ENCODE peak calls at places on chromosomes 1 and 21, in four cellular contexts. One of them, this sample, is unnamed. For H3K36me3, the result is how much of the 10 kb centered on the place peaks cover.

GRCh38 chr1:27980216-27980820 is 20.5 kb downstream of the XKR8 start:
- DNase-seq in BJ: no peak
- DNase-seq in breast epithelium: no peak
- DNase-seq in heart left ventricle: no peak
- DNase-seq in this sample: no peak

GRCh38 chr1:67211589-67212563 is 45.6 kb downstream of the IL23R start:
- DNase-seq in heart left ventricle: no peak
- DNase-seq in breast epithelium: no peak
- DNase-seq in BJ: no peak
- DNase-seq in this sample: no peak

GRCh38 chr21:25790122-25790951 is 55.6 kb downstream of the GABPA start:
- DNase-seq in BJ: no peak
- DNase-seq in heart left ventricle: no peak
- DNase-seq in breast epithelium: no peak
- DNase-seq in this sample: no peak

GRCh38 chr1:46341222-46342083 is 846 bp downstream of the NSUN4 start:
- DNase-seq in breast epithelium: no peak
- DNase-seq in BJ: no peak
- DNase-seq in heart left ventricle: peak
- DNase-seq in this sample: no peak

GRCh38 chr1:29240400-29240837 is 4.1 kb downstream of the PTPRU start:
- DNase-seq in heart left ventricle: no peak
- DNase-seq in BJ: no peak
- DNase-seq in breast epithelium: no peak
- DNase-seq in this sample: no peak

GRCh38 chr21:17930102-17930501 is 110.9 kb upstream of the C21orf91 start:
- DNase-seq in breast epithelium: no peak
- DNase-seq in BJ: no peak
- DNase-seq in heart left ventricle: no peak
- DNase-seq in this sample: no peak

GRCh38 chr1:39576016-39576657 is 453 bp downstream of the PABPC4 start:
- DNase-seq in BJ: no peak
- DNase-seq in breast epithelium: no peak
- DNase-seq in heart left ventricle: peak
- DNase-seq in this sample: peak

GRCh38 chr21:19340303-19340702 is 936.7 kb upstream of the TMPRSS15 start:
- DNase-seq in breast epithelium: no peak
- DNase-seq in BJ: no peak
- DNase-seq in heart left ventricle: no peak
- DNase-seq in this sample: no peak

GRCh38 chr1:154891452-154891851 is 21.4 kb upstream of the KCNN3 start:
- DNase-seq in heart left ventricle: no peak
- DNase-seq in BJ: no peak
- DNase-seq in breast epithelium: no peak
- DNase-seq in this sample: no peak

GRCh38 chr1:222769181-222769580 is 32.2 kb downstream of the FAM177B start:
- DNase-seq in BJ: no peak
- DNase-seq in breast epithelium: no peak
- DNase-seq in heart left ventricle: no peak
- DNase-seq in this sample: no peak

GRCh38 chr21:17539743-17540341 is 27.0 kb downstream of the CXADR start:
- DNase-seq in heart left ventricle: no peak
- DNase-seq in BJ: no peak
- DNase-seq in breast epithelium: no peak
- DNase-seq in this sample: no peak

GRCh38 chr1:167430849-167431242 is 87.5 kb downstream of the CD247 start:
- DNase-seq in BJ: no peak
- DNase-seq in breast epithelium: no peak
- DNase-seq in heart left ventricle: no peak
- DNase-seq in this sample: no peak

GRCh38 chr1:162857850-162858249 is 3.1 kb downstream of the CCDC190 start:
- DNase-seq in heart left ventricle: no peak
- DNase-seq in breast epithelium: no peak
- DNase-seq in BJ: no peak
- DNase-seq in this sample: no peak

GRCh38 chr1:109240158-109241152 is 8.9 kb upstream of the CELSR2 start:
- DNase-seq in BJ: peak
- DNase-seq in heart left ventricle: peak
- DNase-seq in breast epithelium: peak
- DNase-seq in this sample: peak

GRCh38 chr1:172582889-172583288 is 49.9 kb downstream of the SUCO start:
- DNase-seq in BJ: no peak
- DNase-seq in heart left ventricle: no peak
- DNase-seq in breast epithelium: no peak
- DNase-seq in this sample: no peak

GRCh38 chr1:38340409-38340808 is 293.8 kb upstream of the POU3F1 start:
- DNase-seq in heart left ventricle: no peak
- DNase-seq in breast epithelium: no peak
- DNase-seq in BJ: no peak
- DNase-seq in this sample: no peak

GRCh38 chr1:22143065-22143514 is at the start of gene WNT4:
- DNase-seq in breast epithelium: no peak
- DNase-seq in BJ: no peak
- DNase-seq in heart left ventricle: no peak
- DNase-seq in this sample: peak

GRCh38 chr1:41900611-41901444 is 17.9 kb downstream of the HIVEP3 start:
- DNase-seq in heart left ventricle: no peak
- DNase-seq in breast epithelium: no peak
- DNase-seq in BJ: no peak
- DNase-seq in this sample: no peak

GRCh38 chr1:199512037-199512710 is 515.3 kb upstream of the NR5A2 start:
- DNase-seq in BJ: no peak
- DNase-seq in breast epithelium: no peak
- DNase-seq in heart left ventricle: no peak
- DNase-seq in this sample: no peak

GRCh38 chr21:42397291-42398129 is 1.7 kb upstream of the TMPRSS3 start:
- DNase-seq in heart left ventricle: no peak
- DNase-seq in breast epithelium: peak
- DNase-seq in BJ: no peak
- DNase-seq in this sample: no peak

GRCh38 chr1:62185677-62186076 is 9.0 kb upstream of the L1TD1 start:
- DNase-seq in breast epithelium: no peak
- DNase-seq in heart left ventricle: no peak
- DNase-seq in BJ: no peak
- DNase-seq in this sample: no peak

GRCh38 chr1:78606274-78606673 is 14.0 kb upstream of the IFI44L start:
- DNase-seq in heart left ventricle: no peak
- DNase-seq in BJ: no peak
- DNase-seq in breast epithelium: no peak
- DNase-seq in this sample: no peak

GRCh38 chr1:52002038-52002917 is 11.8 kb upstream of the RAB3B start:
- DNase-seq in breast epithelium: no peak
- DNase-seq in heart left ventricle: peak
- DNase-seq in BJ: peak
- DNase-seq in this sample: peak

GRCh38 chr1:183879477-183879876 is 74.6 kb downstream of the RGL1 start:
- DNase-seq in BJ: no peak
- DNase-seq in heart left ventricle: no peak
- DNase-seq in breast epithelium: no peak
- DNase-seq in this sample: no peak

GRCh38 chr1:180926164-180926981 is 13.7 kb downstream of the KIAA1614 start:
- DNase-seq in heart left ventricle: peak
- DNase-seq in breast epithelium: no peak
- DNase-seq in BJ: no peak
- DNase-seq in this sample: no peak

GRCh38 chr1:159779403-159779851 is 1.3 kb upstream of the DUSP23 start:
- DNase-seq in heart left ventricle: no peak
- DNase-seq in BJ: no peak
- DNase-seq in breast epithelium: no peak
- DNase-seq in this sample: peak

GRCh38 chr1:220921498-220921897 is 42.3 kb downstream of the HLX start:
- DNase-seq in heart left ventricle: no peak
- DNase-seq in breast epithelium: no peak
- DNase-seq in BJ: no peak
- DNase-seq in this sample: no peak

DNA sequence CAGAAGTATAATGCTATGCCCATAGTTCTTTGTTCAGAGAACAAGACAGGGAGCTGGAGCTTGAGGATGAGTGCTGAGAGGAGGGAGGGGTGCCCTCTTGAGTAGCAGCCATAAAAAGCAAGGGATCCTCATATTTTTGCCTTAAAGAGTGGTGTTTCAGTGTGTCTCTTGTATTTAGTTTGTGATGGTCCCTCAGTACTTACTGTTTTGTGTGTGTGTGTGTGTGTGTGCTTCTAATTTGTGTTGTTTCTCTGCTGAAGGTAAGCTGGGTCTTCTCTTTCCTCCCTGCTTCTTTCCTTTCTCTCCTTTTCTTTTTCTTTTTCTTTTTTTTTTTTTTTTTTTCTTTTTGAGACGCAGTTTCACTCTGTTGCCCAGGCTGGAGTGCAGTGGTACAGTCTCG is 3.5 kb downstream of the EVA1C start:
- DNase-seq in breast epithelium: no peak
- DNase-seq in BJ: no peak
- DNase-seq in heart left ventricle: no peak
- DNase-seq in this sample: no peak
- H3K4me3 ChIP-seq in breast epithelium: no peak
- H3K4me3 ChIP-seq in BJ: no peak
- H3K4me3 ChIP-seq in heart left ventricle: peak
- H3K4me3 ChIP-seq in this sample: no peak

GRCh38 chr1:53274541-53275185 is 36.3 kb upstream of the MAGOH start:
- DNase-seq in breast epithelium: no peak
- DNase-seq in heart left ventricle: no peak
- DNase-seq in BJ: no peak
- DNase-seq in this sample: no peak

GRCh38 chr1:53274026-53274425 is 35.7 kb upstream of the MAGOH start:
- DNase-seq in heart left ventricle: no peak
- DNase-seq in BJ: no peak
- DNase-seq in breast epithelium: no peak
- DNase-seq in this sample: no peak

GRCh38 chr1:53276153-53276901 is 38.0 kb upstream of the MAGOH start:
- DNase-seq in BJ: no peak
- DNase-seq in breast epithelium: no peak
- DNase-seq in heart left ventricle: no peak
- DNase-seq in this sample: no peak

GRCh38 chr1:53276902-53277281 is 38.6 kb upstream of the MAGOH start:
- DNase-seq in breast epithelium: no peak
- DNase-seq in BJ: no peak
- DNase-seq in heart left ventricle: no peak
- DNase-seq in this sample: no peak

DNA sequence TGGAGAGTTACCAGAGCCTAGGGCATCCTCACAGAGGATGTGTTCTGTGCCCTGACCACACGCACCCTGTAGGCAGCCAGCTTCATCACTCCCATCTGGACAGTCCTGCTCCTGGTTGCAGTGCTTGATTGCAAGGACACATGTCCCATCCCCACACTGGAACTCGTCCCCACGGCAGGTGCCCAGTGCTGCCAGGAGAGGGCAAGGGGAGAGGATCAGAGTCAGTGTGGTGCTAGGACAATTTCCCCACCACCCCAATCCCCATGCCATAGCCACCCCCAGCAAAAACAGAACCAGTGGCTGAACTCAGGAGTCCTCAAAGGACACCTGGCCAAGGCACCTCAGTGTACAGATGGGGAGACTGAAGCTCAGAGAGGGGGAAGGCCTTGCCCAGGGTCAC is 37.2 kb upstream of the MAGOH start:
- DNase-seq in breast epithelium: no peak
- DNase-seq in heart left ventricle: no peak
- DNase-seq in BJ: no peak
- DNase-seq in this sample: no peak
- H3K36me3 ChIP-seq in breast epithelium: under half
- H3K36me3 ChIP-seq in heart left ventricle: under half
- H3K36me3 ChIP-seq in BJ: under half
- H3K36me3 ChIP-seq in this sample: under half

GRCh38 chr1:44733365-44733764 is 2.4 kb upstream of the RNU5D-1 start:
- DNase-seq in breast epithelium: no peak
- DNase-seq in BJ: no peak
- DNase-seq in heart left ventricle: no peak
- DNase-seq in this sample: peak

GRCh38 chr1:44735992-44736391 is 3.6 kb upstream of the KIF2C start:
- DNase-seq in breast epithelium: no peak
- DNase-seq in heart left ventricle: no peak
- DNase-seq in BJ: no peak
- DNase-seq in this sample: no peak

GRCh38 chr1:44733784-44734183 is 2.8 kb upstream of the RNU5D-1 start:
- DNase-seq in BJ: no peak
- DNase-seq in heart left ventricle: no peak
- DNase-seq in breast epithelium: no peak
- DNase-seq in this sample: no peak

GRCh38 chr1:44725309-44725698 is 5.7 kb downstream of the RNU5D-1 start:
- DNase-seq in heart left ventricle: no peak
- DNase-seq in breast epithelium: no peak
- DNase-seq in BJ: no peak
- DNase-seq in this sample: no peak

DNA sequence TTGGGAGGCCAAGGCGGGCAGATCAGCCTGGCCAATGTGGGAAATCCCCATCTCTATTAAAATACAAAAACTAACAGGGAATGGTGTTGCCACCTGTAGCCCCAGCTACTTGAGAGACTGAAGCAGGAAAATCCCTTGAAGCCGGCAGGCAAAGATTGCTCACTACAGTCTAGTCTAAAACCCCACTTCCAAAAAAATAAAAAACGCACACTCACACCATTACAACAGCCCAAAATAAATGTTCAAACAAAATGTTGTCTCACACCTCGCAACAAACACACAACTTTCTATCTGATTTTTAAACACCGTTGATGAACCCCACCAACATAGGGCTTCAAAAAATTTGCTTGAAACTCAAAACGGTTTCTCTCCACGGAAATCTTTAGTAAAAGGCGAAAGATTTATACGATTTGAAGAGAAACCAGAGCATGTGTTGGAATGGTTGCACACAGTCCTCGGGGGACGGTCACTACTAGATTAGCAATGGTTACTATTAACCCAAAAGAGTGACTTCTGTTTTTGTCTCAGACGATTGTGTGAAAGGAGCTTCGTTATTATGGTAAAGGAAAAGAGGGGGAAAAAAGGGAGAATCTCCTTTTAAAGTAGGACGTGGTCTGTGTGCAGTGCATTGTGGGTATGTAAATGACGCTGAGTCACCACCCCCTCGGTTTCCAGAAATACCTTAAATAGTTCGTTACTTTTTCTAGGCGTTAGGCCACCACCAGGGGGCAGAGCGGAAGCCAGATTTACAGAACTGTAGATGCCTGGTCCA is at the start of gene RNU5D-1:
- DNase-seq in BJ: peak
- DNase-seq in heart left ventricle: peak
- DNase-seq in breast epithelium: peak
- DNase-seq in this sample: peak
- H3K4me3 ChIP-seq in BJ: peak
- H3K4me3 ChIP-seq in heart left ventricle: peak
- H3K4me3 ChIP-seq in breast epithelium: no peak
- H3K4me3 ChIP-seq in this sample: peak

GRCh38 chr1:113868387-113869083 is 3.0 kb downstream of the PTPN22 start:
- DNase-seq in breast epithelium: no peak
- DNase-seq in heart left ventricle: no peak
- DNase-seq in BJ: no peak
- DNase-seq in this sample: no peak

GRCh38 chr1:113874017-113874879 is 2.7 kb upstream of the PTPN22 start:
- DNase-seq in breast epithelium: no peak
- DNase-seq in BJ: no peak
- DNase-seq in heart left ventricle: no peak
- DNase-seq in this sample: no peak

GRCh38 chr1:113870778-113871177 is 734 bp downstream of the PTPN22 start:
- DNase-seq in BJ: no peak
- DNase-seq in breast epithelium: no peak
- DNase-seq in heart left ventricle: no peak
- DNase-seq in this sample: no peak

GRCh38 chr1:113872219-113872934 is 865 bp upstream of the PTPN22 start:
- DNase-seq in breast epithelium: no peak
- DNase-seq in BJ: no peak
- DNase-seq in heart left ventricle: no peak
- DNase-seq in this sample: no peak

GRCh38 chr1:113871597-113872113 is at the start of gene PTPN22:
- DNase-seq in BJ: peak
- DNase-seq in breast epithelium: no peak
- DNase-seq in heart left ventricle: peak
- DNase-seq in this sample: no peak
- H3K36me3 ChIP-seq in BJ: under half
- H3K36me3 ChIP-seq in breast epithelium: under half
- H3K36me3 ChIP-seq in heart left ventricle: under half
- H3K36me3 ChIP-seq in this sample: under half

This sample was measured in MG63.